ENCODE peak calls at places on chromosomes 3 and 15, in nine cellular contexts. L is SJCRH30; Y is A549; H is activated CD4-positive, alpha-beta T cell treated with anti-CD3 and anti-CD28 coated beads, Interleukin-2, amount 50 U/mL, for 48 hours; F is ELR; A is DMS 273 treated with DMSO at 0.1 percent for 48 hours; X is NCI-H187 treated with DMSO at 0.1 percent for 48 hours; G is fibroblast of lung; D is T-cell. K is an unnamed sample.

GRCh38 chr3:172678068-172678467 is 32.8 kb downstream of the NCEH1 start:
- DNase-seq in L (no peak), Y (no peak), H (no peak), F (peak; percentile 45), A (no peak), X (no peak), G (no peak), D (no peak), K (no peak)

GRCh38 chr3:57383421-57383820 is 90.9 kb upstream of the ASB14 start:
- DNase-seq in L (no peak), Y (no peak), H (no peak), F (no peak), A (no peak), X (no peak), G (no peak), D (no peak), K (no peak)

GRCh38 chr3:121463745-121464144 is 82.0 kb downstream of the POLQ start:
- DNase-seq in L (no peak), Y (no peak), H (no peak), F (no peak), A (no peak), X (no peak), G (no peak), D (no peak), K (no peak)

GRCh38 chr3:14921811-14922705 is 25.3 kb upstream of the NR2C2 start:
- DNase-seq in L (no peak), Y (no peak), H (no peak), F (peak; percentile 31), A (no peak), X (no peak), G (no peak), D (no peak), K (peak; percentile 26)

GRCh38 chr3:183477801-183478456 is 49.5 kb upstream of the MCF2L2 start:
- DNase-seq in L (peak; percentile 72), Y (no peak), H (no peak), F (no peak), A (no peak), X (no peak), G (no peak), D (no peak), K (no peak)

GRCh38 chr3:94004301-94004910 is 24.0 kb downstream of the STX19 start:
- DNase-seq in L (no peak), Y (peak; percentile 62), H (no peak), F (peak; percentile 69), A (peak; percentile 51), X (no peak), G (peak; percentile 87), D (no peak), K (peak; percentile 72)

GRCh38 chr15:78171864-78172472 is 22.8 kb downstream of the IDH3A start:
- DNase-seq in L (no peak), Y (no peak), H (no peak), F (no peak), A (no peak), X (no peak), G (no peak), D (no peak), K (no peak)

GRCh38 chr3:86937306-86937791 is 53.6 kb downstream of the VGLL3 start:
- DNase-seq in L (no peak), Y (no peak), H (no peak), F (peak; percentile 39), A (no peak), X (no peak), G (peak; percentile 88), D (no peak), K (peak; percentile 92)

GRCh38 chr15:100902436-100903190 is 16.5 kb upstream of the LRRK1 start:
- DNase-seq in L (peak; percentile 96), Y (no peak), H (no peak), F (peak; percentile 80), A (peak; percentile 70), X (no peak), G (peak; percentile 77), D (no peak), K (peak; percentile 66)

GRCh38 chr3:104909188-104909587 is 457.5 kb upstream of the ALCAM start:
- DNase-seq in L (peak; percentile 75), Y (peak; percentile 2), H (no peak), F (peak; percentile 83), A (peak; percentile 97), X (peak; percentile 9), G (peak; percentile 69), D (no peak), K (peak; percentile 71)

GRCh38 chr3:177467268-177467985 is 270.1 kb upstream of the TBL1XR1 start:
- DNase-seq in L (no peak), Y (no peak), H (no peak), F (no peak), A (no peak), X (no peak), G (no peak), D (no peak), K (no peak)

GRCh38 chr3:72190050-72190449 is 405.1 kb upstream of the PROK2 start:
- DNase-seq in L (no peak), Y (no peak), H (no peak), F (no peak), A (no peak), X (no peak), G (no peak), D (no peak), K (no peak)

GRCh38 chr15:89364341-89364740 is 29.7 kb upstream of the POLG start:
- DNase-seq in L (no peak), Y (no peak), H (no peak), F (no peak), A (peak; percentile 24), X (no peak), G (no peak), D (no peak), K (no peak)

GRCh38 chr3:54349231-54349647 is 226.9 kb downstream of the CACNA2D3 start:
- DNase-seq in L (no peak), Y (no peak), H (no peak), F (no peak), A (peak; percentile 84), X (no peak), G (no peak), D (no peak), K (peak; percentile 35)

GRCh38 chr15:37585966-37586656 is 348.3 kb upstream of the TMCO5A start:
- DNase-seq in L (no peak), Y (no peak), H (no peak), F (peak; percentile 59), A (no peak), X (no peak), G (peak; percentile 79), D (no peak), K (peak; percentile 92)

GRCh38 chr15:60592386-60593339 is 113.7 kb upstream of the ICE2 start:
- DNase-seq in L (peak; percentile 92), Y (peak; percentile 40), H (peak; percentile 81), F (peak; percentile 55), A (peak; percentile 31), X (peak; percentile 16), G (peak; percentile 60), D (peak; percentile 86), K (peak; percentile 27)

GRCh38 chr15:62770752-62771151 is 271.8 kb upstream of the TPM1 start:
- DNase-seq in L (no peak), Y (no peak), H (no peak), F (peak; percentile 98), A (no peak), X (no peak), G (peak; percentile 60), D (no peak), K (peak; percentile 96)

GRCh38 chr15:58553365-58553918 is 121.7 kb downstream of the LIPC start:
- DNase-seq in L (no peak), Y (no peak), H (no peak), F (no peak), A (no peak), X (no peak), G (no peak), D (no peak), K (no peak)

GRCh38 chr3:122594025-122594424 is 16.6 kb downstream of the PARP15 start:
- DNase-seq in L (no peak), Y (no peak), H (no peak), F (no peak), A (no peak), X (no peak), G (no peak), D (no peak), K (no peak)

GRCh38 chr3:24472358-24472757 is 22.3 kb downstream of the THRB start:
- DNase-seq in L (no peak), Y (no peak), H (no peak), F (peak; percentile 13), A (no peak), X (no peak), G (no peak), D (no peak), K (peak; percentile 11)

GRCh38 chr3:108130705-108131104 is 39.9 kb upstream of the CD47 start:
- DNase-seq in L (no peak), Y (no peak), H (no peak), F (peak; percentile 40), A (no peak), X (no peak), G (peak; percentile 58), D (no peak), K (peak; percentile 53)

GRCh38 chr15:69760263-69760855 is 307.7 kb downstream of the RPLP1 start:
- DNase-seq in L (no peak), Y (no peak), H (no peak), F (peak; percentile 24), A (no peak), X (no peak), G (peak; percentile 80), D (no peak), K (no peak)

GRCh38 chr3:48367201-48367600 is 4.8 kb upstream of the FBXW12 start:
- DNase-seq in L (peak; percentile 75), Y (no peak), H (no peak), F (no peak), A (peak; percentile 60), X (no peak), G (no peak), D (no peak), K (no peak)

GRCh38 chr15:48634096-48634495 is 11.4 kb downstream of the FBN1 start:
- DNase-seq in L (no peak), Y (no peak), H (no peak), F (no peak), A (no peak), X (no peak), G (no peak), D (no peak), K (no peak)

GRCh38 chr3:56379723-56380287 is 88.5 kb downstream of the ERC2 start:
- DNase-seq in L (no peak), Y (no peak), H (no peak), F (no peak), A (no peak), X (no peak), G (no peak), D (no peak), K (no peak)

K was measured in astrocyte.